ENCODE peak calls at places on chromosomes 6 and 20, in eight cellular contexts. P, W, Z, M, F, N, E and H are unnamed samples.

GRCh38 chr6:122222761-122223160 is 176.7 kb upstream of the HSF2 start:
- DNase-seq in P (no peak), E (no peak), M (no peak), F (no peak), W (no peak), N (no peak), Z (peak), H (no peak)

GRCh38 chr6:112086744-112087135 is 542 bp downstream of the TUBE1 start:
- DNase-seq in W (no peak), M (peak), P (no peak), E (peak), N (peak), F (peak), Z (peak), H (no peak)

GRCh38 chr6:3356056-3356823 is 97.5 kb downstream of the PSMG4 start:
- DNase-seq in E (peak), P (peak), M (peak), Z (peak), F (peak), N (peak), W (peak), H (peak)

GRCh38 chr6:116500969-116501433 is 10.4 kb upstream of the CALHM5 start:
- DNase-seq in Z (peak), N (no peak), P (no peak), E (peak), W (peak), M (no peak), F (peak), H (no peak)

GRCh38 chr6:80214436-80215022 is 108.1 kb downstream of the BCKDHB start:
- DNase-seq in E (peak), P (no peak), F (peak), Z (peak), N (peak), W (peak), M (peak), H (no peak)

GRCh38 chr6:7201732-7202541 is 94.2 kb downstream of the RREB1 start:
- DNase-seq in E (no peak), Z (no peak), F (no peak), M (no peak), N (no peak), P (no peak), W (no peak), H (no peak)

GRCh38 chr20:10651227-10651990 is 22.4 kb downstream of the JAG1 start:
- DNase-seq in Z (peak), E (peak), N (peak), P (no peak), F (peak), W (no peak), M (peak), H (no peak)

GRCh38 chr20:58140787-58141396 is 87.6 kb downstream of the ANKRD60 start:
- DNase-seq in Z (no peak), E (no peak), W (peak), M (no peak), F (no peak), P (no peak), N (no peak), H (no peak)

GRCh38 chr6:133945158-133945557 is 7.9 kb upstream of the TBPL1 start:
- DNase-seq in W (no peak), P (no peak), F (peak), M (no peak), N (peak), Z (peak), E (no peak), H (no peak)

GRCh38 chr6:111850288-111850937 is 22.8 kb downstream of the FYN start:
- DNase-seq in P (no peak), N (no peak), M (no peak), W (no peak), E (no peak), F (no peak), Z (no peak), H (no peak)

GRCh38 chr6:100309174-100309573 is 155.5 kb downstream of the SIM1 start:
- DNase-seq in N (no peak), E (no peak), P (no peak), W (no peak), M (no peak), F (no peak), Z (no peak), H (no peak)

GRCh38 chr20:6008254-6008653 is 45.6 kb downstream of the LRRN4 start:
- DNase-seq in Z (peak), F (peak), N (peak), P (no peak), E (peak), M (peak), W (no peak), H (peak)

GRCh38 chr6:119137194-119138072 is 59.0 kb upstream of the FAM184A start:
- DNase-seq in Z (peak), N (peak), F (peak), P (no peak), E (no peak), W (no peak), M (no peak), H (no peak)

GRCh38 chr6:30935018-30935417 is 3.0 kb upstream of the SFTA2 start:
- DNase-seq in Z (peak), F (peak), N (no peak), W (no peak), M (no peak), P (no peak), E (no peak), H (no peak)

GRCh38 chr6:31834704-31835375 is 7.3 kb downstream of the HSPA1B start:
- DNase-seq in N (peak), F (no peak), W (peak), P (no peak), Z (no peak), M (peak), E (peak), H (peak)

GRCh38 chr6:153170511-153170910 is 39.4 kb upstream of the RGS17 start:
- DNase-seq in N (peak), E (peak), W (no peak), P (no peak), Z (peak), M (peak), F (peak), H (no peak)

GRCh38 chr6:31586596-31586995 is 519 bp downstream of the LST1 start:
- DNase-seq in M (no peak), N (no peak), E (no peak), Z (no peak), F (no peak), W (peak), P (no peak), H (peak)

GRCh38 chr20:57140416-57140965 is 126.0 kb downstream of the BMP7 start:
- DNase-seq in N (no peak), M (no peak), W (no peak), P (no peak), E (no peak), Z (no peak), F (no peak), H (no peak)

GRCh38 chr6:77415706-77416105 is 47.6 kb downstream of the HTR1B start:
- DNase-seq in Z (no peak), F (no peak), W (no peak), E (no peak), M (no peak), P (no peak), N (no peak), H (no peak)

GRCh38 chr6:154488802-154489437 is 21.6 kb downstream of the CNKSR3 start:
- DNase-seq in F (peak), Z (no peak), P (no peak), N (peak), E (peak), M (peak), W (no peak), H (no peak)

GRCh38 chr6:158290659-158291058 is 21.6 kb upstream of the TULP4 start:
- DNase-seq in N (no peak), M (no peak), W (peak), F (no peak), P (no peak), Z (no peak), E (no peak), H (no peak)

GRCh38 chr6:150297327-150298028 is 71.3 kb upstream of the IYD start:
- DNase-seq in W (no peak), P (no peak), F (peak), M (peak), N (peak), E (peak), Z (peak), H (no peak)

GRCh38 chr6:144294016-144294415 is 8.9 kb downstream of the UTRN start:
- DNase-seq in M (peak), N (peak), W (no peak), P (no peak), E (peak), F (peak), Z (peak), H (no peak)

GRCh38 chr20:36304786-36305495 is 1.2 kb upstream of the DLGAP4 start:
- DNase-seq in N (no peak), E (no peak), F (no peak), W (no peak), Z (no peak), P (no peak), M (peak), H (no peak)

GRCh38 chr20:45294659-45295058 is 12.0 kb upstream of the RBPJL start:
- DNase-seq in P (no peak), M (no peak), E (no peak), N (no peak), Z (no peak), F (no peak), W (no peak), H (no peak)

GRCh38 chr20:49983848-49984408 is 1.1 kb downstream of the SNAI1 start:
- DNase-seq in W (no peak), N (no peak), F (peak), P (no peak), Z (no peak), E (no peak), M (peak), H (no peak)

GRCh38 chr6:47934023-47934422 is 152.2 kb downstream of the OPN5 start:
- DNase-seq in E (no peak), F (no peak), W (no peak), N (no peak), Z (no peak), P (no peak), M (no peak), H (no peak)